ENCODE peak calls at places on chromosomes 11 and 22, in five cellular contexts. One of them, this sample, is unnamed.
A peak's percentile ranks its signal among the peaks of the same experiment; 100 is the strongest.

GRCh38 chr11:111729441-111729840 is 36.7 kb downstream of the PPP2R1B start:
- DNase-seq in psoas muscle: no peak
- DNase-seq in germinal center: no peak
- DNase-seq in midbrain: peak; percentile 24
- DNase-seq in activated CD4-positive, alpha-beta T cell treated with anti-CD3 and anti-CD28 coated beads for 24 hours: no peak
- DNase-seq in this sample: no peak

GRCh38 chr11:121741316-121741715 is 288.5 kb upstream of the SORL1-AS1 start:
- DNase-seq in midbrain: no peak
- DNase-seq in psoas muscle: no peak
- DNase-seq in activated CD4-positive, alpha-beta T cell treated with anti-CD3 and anti-CD28 coated beads for 24 hours: no peak
- DNase-seq in germinal center: no peak
- DNase-seq in this sample: no peak

GRCh38 chr11:59755701-59756495 is 722 bp downstream of the STX3 start:
- DNase-seq in activated CD4-positive, alpha-beta T cell treated with anti-CD3 and anti-CD28 coated beads for 24 hours: no peak
- DNase-seq in psoas muscle: peak; percentile 77
- DNase-seq in germinal center: peak; percentile 17
- DNase-seq in midbrain: peak; percentile 49
- DNase-seq in this sample: no peak

GRCh38 chr22:43376765-43377485 is 33.8 kb upstream of the SCUBE1 start:
- DNase-seq in activated CD4-positive, alpha-beta T cell treated with anti-CD3 and anti-CD28 coated beads for 24 hours: no peak
- DNase-seq in midbrain: no peak
- DNase-seq in germinal center: no peak
- DNase-seq in psoas muscle: no peak
- DNase-seq in this sample: no peak

GRCh38 chr11:86802601-86803051 is 2.3 kb downstream of the PRSS23 start:
- DNase-seq in activated CD4-positive, alpha-beta T cell treated with anti-CD3 and anti-CD28 coated beads for 24 hours: no peak
- DNase-seq in midbrain: no peak
- DNase-seq in psoas muscle: no peak
- DNase-seq in germinal center: no peak
- DNase-seq in this sample: peak; percentile 13

GRCh38 chr11:2209370-2209801 is 37.8 kb upstream of the TH start:
- DNase-seq in psoas muscle: no peak
- DNase-seq in activated CD4-positive, alpha-beta T cell treated with anti-CD3 and anti-CD28 coated beads for 24 hours: no peak
- DNase-seq in germinal center: no peak
- DNase-seq in midbrain: no peak
- DNase-seq in this sample: no peak

GRCh38 chr11:120925944-120926343 is 98.0 kb upstream of the TBCEL start:
- DNase-seq in germinal center: peak; percentile 69
- DNase-seq in psoas muscle: no peak
- DNase-seq in activated CD4-positive, alpha-beta T cell treated with anti-CD3 and anti-CD28 coated beads for 24 hours: no peak
- DNase-seq in midbrain: no peak
- DNase-seq in this sample: no peak

GRCh38 chr11:124518900-124519541 is 24.4 kb downstream of the OR8B12 start:
- DNase-seq in activated CD4-positive, alpha-beta T cell treated with anti-CD3 and anti-CD28 coated beads for 24 hours: no peak
- DNase-seq in germinal center: no peak
- DNase-seq in midbrain: peak; percentile 30
- DNase-seq in psoas muscle: no peak
- DNase-seq in this sample: no peak

GRCh38 chr11:2774173-2775082 is 74.6 kb upstream of the KCNQ1OT1 start:
- DNase-seq in activated CD4-positive, alpha-beta T cell treated with anti-CD3 and anti-CD28 coated beads for 24 hours: no peak
- DNase-seq in psoas muscle: no peak
- DNase-seq in germinal center: no peak
- DNase-seq in midbrain: no peak
- DNase-seq in this sample: no peak

GRCh38 chr11:129625930-129626329 is 189.7 kb upstream of the TMEM45B start:
- DNase-seq in midbrain: no peak
- DNase-seq in germinal center: no peak
- DNase-seq in psoas muscle: no peak
- DNase-seq in activated CD4-positive, alpha-beta T cell treated with anti-CD3 and anti-CD28 coated beads for 24 hours: no peak
- DNase-seq in this sample: no peak

GRCh38 chr22:21650823-21651520 is 8.9 kb downstream of the SDF2L1 start:
- DNase-seq in activated CD4-positive, alpha-beta T cell treated with anti-CD3 and anti-CD28 coated beads for 24 hours: no peak
- DNase-seq in psoas muscle: no peak
- DNase-seq in germinal center: no peak
- DNase-seq in midbrain: no peak
- DNase-seq in this sample: no peak

GRCh38 chr22:32534252-32535215 is 59.9 kb downstream of the FBXO7 start:
- DNase-seq in activated CD4-positive, alpha-beta T cell treated with anti-CD3 and anti-CD28 coated beads for 24 hours: no peak
- DNase-seq in midbrain: no peak
- DNase-seq in germinal center: no peak
- DNase-seq in psoas muscle: no peak
- DNase-seq in this sample: no peak

GRCh38 chr11:124536520-124536919 is 6.9 kb downstream of the OR8B12 start:
- DNase-seq in midbrain: no peak
- DNase-seq in activated CD4-positive, alpha-beta T cell treated with anti-CD3 and anti-CD28 coated beads for 24 hours: no peak
- DNase-seq in psoas muscle: peak; percentile 26
- DNase-seq in germinal center: no peak
- DNase-seq in this sample: no peak

GRCh38 chr11:63929616-63930015 is 9.2 kb upstream of the NAA40 start:
- DNase-seq in psoas muscle: no peak
- DNase-seq in germinal center: no peak
- DNase-seq in activated CD4-positive, alpha-beta T cell treated with anti-CD3 and anti-CD28 coated beads for 24 hours: no peak
- DNase-seq in midbrain: no peak
- DNase-seq in this sample: no peak

GRCh38 chr22:28911777-28912669 is 28.7 kb downstream of the ZNRF3 start:
- DNase-seq in midbrain: no peak
- DNase-seq in activated CD4-positive, alpha-beta T cell treated with anti-CD3 and anti-CD28 coated beads for 24 hours: no peak
- DNase-seq in psoas muscle: no peak
- DNase-seq in germinal center: no peak
- DNase-seq in this sample: no peak

GRCh38 chr11:119671561-119672015 is 57.4 kb downstream of the NECTIN1 start:
- DNase-seq in midbrain: peak; percentile 77
- DNase-seq in activated CD4-positive, alpha-beta T cell treated with anti-CD3 and anti-CD28 coated beads for 24 hours: no peak
- DNase-seq in psoas muscle: no peak
- DNase-seq in germinal center: no peak
- DNase-seq in this sample: no peak

GRCh38 chr11:3880724-3881123 is 25.3 kb downstream of the STIM1 start:
- DNase-seq in psoas muscle: no peak
- DNase-seq in midbrain: no peak
- DNase-seq in activated CD4-positive, alpha-beta T cell treated with anti-CD3 and anti-CD28 coated beads for 24 hours: no peak
- DNase-seq in germinal center: peak; percentile 42
- DNase-seq in this sample: no peak

GRCh38 chr11:126680109-126680508 is 320.5 kb downstream of the KIRREL3 start:
- DNase-seq in germinal center: no peak
- DNase-seq in psoas muscle: no peak
- DNase-seq in activated CD4-positive, alpha-beta T cell treated with anti-CD3 and anti-CD28 coated beads for 24 hours: no peak
- DNase-seq in midbrain: peak; percentile 29
- DNase-seq in this sample: no peak

GRCh38 chr22:46893281-46894020 is 131.0 kb downstream of the TBC1D22A start:
- DNase-seq in activated CD4-positive, alpha-beta T cell treated with anti-CD3 and anti-CD28 coated beads for 24 hours: no peak
- DNase-seq in psoas muscle: no peak
- DNase-seq in germinal center: no peak
- DNase-seq in midbrain: no peak
- DNase-seq in this sample: no peak

GRCh38 chr11:69104212-69104855 is 51.4 kb upstream of the SMIM38 start:
- DNase-seq in activated CD4-positive, alpha-beta T cell treated with anti-CD3 and anti-CD28 coated beads for 24 hours: no peak
- DNase-seq in germinal center: no peak
- DNase-seq in midbrain: no peak
- DNase-seq in psoas muscle: no peak
- DNase-seq in this sample: no peak

GRCh38 chr11:86388198-86388597 is 13.5 kb downstream of the CCDC81 start:
- DNase-seq in psoas muscle: no peak
- DNase-seq in activated CD4-positive, alpha-beta T cell treated with anti-CD3 and anti-CD28 coated beads for 24 hours: no peak
- DNase-seq in midbrain: no peak
- DNase-seq in germinal center: no peak
- DNase-seq in this sample: no peak

GRCh38 chr11:75597636-75598035 is 35.6 kb downstream of the SERPINH1 start:
- DNase-seq in germinal center: peak; percentile 61
- DNase-seq in psoas muscle: no peak
- DNase-seq in activated CD4-positive, alpha-beta T cell treated with anti-CD3 and anti-CD28 coated beads for 24 hours: no peak
- DNase-seq in midbrain: peak; percentile 13
- DNase-seq in this sample: no peak

GRCh38 chr11:117597083-117597482 is 199.9 kb downstream of the DSCAML1 start:
- DNase-seq in germinal center: no peak
- DNase-seq in midbrain: no peak
- DNase-seq in activated CD4-positive, alpha-beta T cell treated with anti-CD3 and anti-CD28 coated beads for 24 hours: peak; percentile 15
- DNase-seq in psoas muscle: no peak
- DNase-seq in this sample: no peak

GRCh38 chr11:24932110-24933000 is 435.5 kb downstream of the LUZP2 start:
- DNase-seq in activated CD4-positive, alpha-beta T cell treated with anti-CD3 and anti-CD28 coated beads for 24 hours: no peak
- DNase-seq in psoas muscle: no peak
- DNase-seq in germinal center: no peak
- DNase-seq in midbrain: no peak
- DNase-seq in this sample: no peak

This sample was measured in KG1.